ENCODE peak calls at places on chromosomes 2 and 18, in eight cellular contexts. H is activated CD4-positive, alpha-beta T cell treated with anti-CD3 and anti-CD28 coated beads, Interleukin-2, amount 10 ng/mL, durations not matched to agents 7 days and 5 days; V is DMS79; K is HTR-8/SVneo; P is astrocyte; A is fibroblast of the conjunctiva; M is nephron progenitor cell; Q is esophagus muscularis mucosa. O is an unnamed sample.

GRCh38 chr18:24086082-24086481 is 52.8 kb upstream of the CABYR start:
- DNase-seq in A (no peak), M (no peak), K (no peak), Q (peak), H (no peak), V (no peak), P (no peak), O (no peak)

GRCh38 chr2:101500175-101500574 is 25.3 kb upstream of the RFX8 start:
- DNase-seq in M (no peak), V (no peak), P (peak), A (no peak), K (no peak), Q (no peak), H (no peak), O (no peak)

GRCh38 chr2:102664439-102665042 is 45.2 kb downstream of the SLC9A2 start:
- DNase-seq in A (no peak), V (no peak), P (peak), H (peak), K (no peak), M (no peak), Q (no peak), O (no peak)

GRCh38 chr2:219107837-219108236 is 47.1 kb upstream of the IHH start:
- DNase-seq in P (no peak), V (no peak), M (no peak), H (no peak), A (no peak), Q (no peak), K (no peak), O (no peak)

GRCh38 chr2:28419705-28420270 is 27.1 kb downstream of the FOSL2 start:
- DNase-seq in M (no peak), H (no peak), K (no peak), Q (no peak), V (no peak), P (no peak), A (no peak), O (no peak)

GRCh38 chr2:183157131-183157530 is 32.9 kb downstream of the NUP35 start:
- DNase-seq in M (no peak), V (no peak), H (no peak), A (no peak), Q (no peak), P (no peak), K (no peak), O (no peak)

GRCh38 chr18:48036191-48036590 is 105.7 kb upstream of the SMAD2 start:
- DNase-seq in V (no peak), Q (no peak), H (no peak), K (no peak), A (no peak), M (no peak), P (peak), O (no peak)

GRCh38 chr2:168159754-168160585 is 87.4 kb downstream of the STK39 start:
- DNase-seq in K (no peak), M (no peak), H (no peak), Q (peak), V (no peak), A (no peak), P (no peak), O (no peak)

GRCh38 chr2:237279012-237279768 is 134.8 kb downstream of the COL6A3 start:
- DNase-seq in V (no peak), M (no peak), H (no peak), A (no peak), Q (no peak), P (no peak), K (no peak), O (no peak)

GRCh38 chr2:221981918-221982317 is 316.9 kb downstream of the PAX3 start:
- DNase-seq in A (no peak), V (no peak), Q (no peak), P (no peak), H (no peak), K (no peak), M (no peak), O (no peak)

GRCh38 chr2:162266468-162266754 is 23.2 kb upstream of the FAP start:
- DNase-seq in P (no peak), K (no peak), M (no peak), H (no peak), A (no peak), V (no peak), Q (no peak), O (no peak)

GRCh38 chr18:77857926-77858325 is 608.3 kb downstream of the GALR1 start:
- DNase-seq in V (no peak), Q (peak), M (no peak), K (no peak), A (no peak), H (no peak), P (no peak), O (no peak)

GRCh38 chr2:169095631-169096105 is 26.3 kb downstream of the DHRS9 start:
- DNase-seq in Q (peak), P (peak), A (peak), H (no peak), M (no peak), V (no peak), K (peak), O (no peak)

GRCh38 chr2:113760400-113760799 is 4.0 kb upstream of the SLC35F5 start:
- DNase-seq in V (no peak), M (no peak), A (peak), Q (no peak), H (no peak), P (peak), K (no peak), O (no peak)

GRCh38 chr2:85255813-85256581 is 71.8 kb downstream of the TGOLN2 start:
- DNase-seq in H (no peak), V (no peak), K (peak), A (peak), Q (no peak), P (peak), M (peak), O (no peak)

GRCh38 chr18:55351980-55352714 is 235.8 kb downstream of the TCF4 start:
- DNase-seq in V (no peak), M (no peak), K (no peak), A (no peak), H (no peak), P (peak), Q (no peak), O (no peak)

GRCh38 chr2:237601453-237602116 is 11.1 kb upstream of the RAB17 start:
- DNase-seq in P (no peak), M (no peak), K (no peak), A (no peak), H (no peak), Q (no peak), V (no peak), O (no peak)

GRCh38 chr2:135817466-135817865 is 19.5 kb downstream of the LCT start:
- DNase-seq in Q (no peak), A (no peak), H (no peak), P (no peak), K (no peak), M (no peak), V (no peak), O (no peak)

GRCh38 chr2:150312271-150312670 is 175.2 kb downstream of the RND3 start:
- DNase-seq in Q (no peak), P (no peak), K (no peak), H (no peak), V (no peak), A (no peak), M (no peak), O (no peak)

GRCh38 chr2:56580242-56580641 is 396.5 kb downstream of the CCDC85A start:
- DNase-seq in M (no peak), Q (no peak), A (peak), K (peak), H (no peak), V (no peak), P (peak), O (no peak)

GRCh38 chr18:11905613-11906012 is 2.5 kb downstream of the MPPE1 start:
- DNase-seq in V (no peak), Q (no peak), H (no peak), M (no peak), A (no peak), K (no peak), P (no peak), O (no peak)

GRCh38 chr2:217223222-217223930 is 363.5 kb upstream of the TNP1 start:
- DNase-seq in K (peak), A (peak), V (no peak), P (peak), Q (no peak), M (no peak), H (peak), O (no peak)

GRCh38 chr2:120305296-120305695 is 40.6 kb upstream of the INHBB start:
- DNase-seq in H (no peak), M (no peak), K (no peak), P (no peak), Q (no peak), V (no peak), A (no peak), O (no peak)

GRCh38 chr2:15677141-15677911 is 85.7 kb downstream of the DDX1 start:
- DNase-seq in V (peak), M (no peak), Q (no peak), P (no peak), A (no peak), K (no peak), H (no peak), O (no peak)

GRCh38 chr2:61439241-61440002 is 31.5 kb downstream of the USP34 start:
- DNase-seq in M (no peak), Q (peak), P (no peak), K (no peak), V (no peak), H (no peak), A (no peak), O (no peak)

GRCh38 chr2:168455692-168456525 is at the start of gene CERS6:
- DNase-seq in M (peak), V (peak), K (peak), Q (peak), H (peak), A (peak), P (peak), O (peak)

GRCh38 chr2:134207589-134208209 is 46.2 kb upstream of the MGAT5 start:
- DNase-seq in V (no peak), M (peak), Q (no peak), K (peak), P (no peak), A (peak), H (peak), O (peak)

GRCh38 chr2:170468557-170468956 is 246.6 kb upstream of the SP5 start:
- DNase-seq in P (no peak), A (no peak), V (peak), Q (no peak), M (no peak), K (no peak), H (no peak), O (no peak)

GRCh38 chr18:50272593-50272992 is 6.3 kb upstream of the CFAP53 start:
- DNase-seq in P (no peak), V (no peak), H (no peak), A (no peak), K (no peak), Q (no peak), M (no peak), O (no peak)

GRCh38 chr2:97718051-97718882 is 4.9 kb downstream of the ZAP70 start:
- DNase-seq in P (no peak), K (no peak), H (peak), A (no peak), V (no peak), M (no peak), Q (no peak), O (no peak)

GRCh38 chr2:174970092-174970491 is 35.1 kb downstream of the CHN1 start:
- DNase-seq in V (no peak), K (no peak), H (no peak), P (peak), Q (no peak), M (no peak), A (no peak), O (no peak)

GRCh38 chr2:226835420-226835795 is 446 bp upstream of the RHBDD1 start:
- DNase-seq in K (no peak), H (no peak), A (no peak), V (peak), P (no peak), Q (no peak), M (peak), O (no peak)

GRCh38 chr2:111688501-111688900 is 195.5 kb downstream of the ANAPC1 start:
- DNase-seq in V (no peak), K (no peak), Q (no peak), P (no peak), H (no peak), M (no peak), A (no peak), O (no peak)

GRCh38 chr2:161681043-161681442 is 56.8 kb downstream of the SLC4A10 start:
- DNase-seq in H (no peak), A (peak), P (peak), V (no peak), Q (no peak), K (no peak), M (no peak), O (no peak)

GRCh38 chr18:67476585-67476984 is 39.9 kb downstream of the DSEL start:
- DNase-seq in A (no peak), V (no peak), Q (no peak), H (no peak), P (peak), K (no peak), M (no peak), O (no peak)

GRCh38 chr2:102940684-102941083 is 178.9 kb downstream of the TMEM182 start:
- DNase-seq in K (no peak), H (no peak), A (no peak), P (no peak), Q (no peak), M (no peak), V (no peak), O (no peak)

GRCh38 chr18:8264861-8265411 is 344.3 kb upstream of the RAB12 start:
- DNase-seq in M (peak), P (no peak), Q (peak), H (no peak), V (no peak), K (no peak), A (no peak), O (no peak)

GRCh38 chr2:210271300-210271699 is 43.7 kb downstream of the MYL1 start:
- DNase-seq in A (no peak), P (no peak), K (no peak), M (no peak), H (no peak), Q (no peak), V (no peak), O (no peak)

GRCh38 chr18:51622676-51623075 is 425.2 kb upstream of the MEX3C start:
- DNase-seq in K (no peak), A (no peak), P (no peak), Q (no peak), M (peak), V (no peak), H (no peak), O (no peak)

O was measured in substantia nigra.